ENCODE peak calls at places on chromosomes 13 and 19, in four cellular contexts. D, V, N and S are unnamed samples.

GRCh38 chr19:47813304-47813994 is 8.3 kb upstream of the CRX start:
- DNase-seq in D (peak), V (peak), N (peak), S (peak)

GRCh38 chr13:98738213-98738612 is 14.3 kb downstream of the SLC15A1 start:
- DNase-seq in D (no peak), V (no peak), N (no peak), S (no peak)

GRCh38 chr13:26983533-26984315 is 187.9 kb downstream of the USP12 start:
- DNase-seq in D (no peak), V (no peak), N (no peak), S (no peak)

GRCh38 chr19:9936151-9937000 is at the start of gene OLFM2:
- DNase-seq in D (no peak), V (no peak), N (no peak), S (no peak)

GRCh38 chr19:17482877-17483604 is 12.7 kb downstream of the SLC27A1 start:
- DNase-seq in D (no peak), V (no peak), N (no peak), S (no peak)

GRCh38 chr13:58463841-58464240 is 832.3 kb downstream of the PCDH17 start:
- DNase-seq in D (no peak), V (no peak), N (no peak), S (no peak)

GRCh38 chr19:2076481-2077082 is 19.5 kb downstream of the MOB3A start:
- DNase-seq in D (no peak), V (no peak), N (no peak), S (no peak)

GRCh38 chr13:75258159-75258782 is 223.7 kb downstream of the TBC1D4 start:
- DNase-seq in D (peak), V (peak), N (no peak), S (no peak)

GRCh38 chr13:24763596-24764275 is at the start of gene RNF17:
- DNase-seq in D (no peak), V (no peak), N (no peak), S (no peak)

GRCh38 chr19:7986321-7987083 is 18.9 kb downstream of the ELAVL1 start:
- DNase-seq in D (peak), V (peak), N (no peak), S (no peak)

GRCh38 chr19:51122112-51122981 is 2.4 kb upstream of the SIGLEC9 start:
- DNase-seq in D (no peak), V (no peak), N (peak), S (no peak)

GRCh38 chr13:37868691-37869505 is 674 bp downstream of the TRPC4 start:
- DNase-seq in D (no peak), V (peak), N (no peak), S (no peak)

GRCh38 chr19:44315883-44316282 is 11.1 kb upstream of the ZNF235 start:
- DNase-seq in D (no peak), V (no peak), N (no peak), S (no peak)

GRCh38 chr13:50386527-50387123 is 371.4 kb downstream of the KCNRG start:
- DNase-seq in D (no peak), V (peak), N (no peak), S (no peak)

GRCh38 chr19:8641908-8642547 is 11.6 kb downstream of the NFILZ start:
- DNase-seq in D (peak), V (peak), N (no peak), S (no peak)

GRCh38 chr13:108020027-108020426 is 195.3 kb downstream of the LIG4 start:
- DNase-seq in D (no peak), V (no peak), N (no peak), S (no peak)

GRCh38 chr19:49676136-49676689 is 858 bp upstream of the PRMT1 start:
- DNase-seq in D (peak), V (peak), N (peak), S (peak)

DNA sequence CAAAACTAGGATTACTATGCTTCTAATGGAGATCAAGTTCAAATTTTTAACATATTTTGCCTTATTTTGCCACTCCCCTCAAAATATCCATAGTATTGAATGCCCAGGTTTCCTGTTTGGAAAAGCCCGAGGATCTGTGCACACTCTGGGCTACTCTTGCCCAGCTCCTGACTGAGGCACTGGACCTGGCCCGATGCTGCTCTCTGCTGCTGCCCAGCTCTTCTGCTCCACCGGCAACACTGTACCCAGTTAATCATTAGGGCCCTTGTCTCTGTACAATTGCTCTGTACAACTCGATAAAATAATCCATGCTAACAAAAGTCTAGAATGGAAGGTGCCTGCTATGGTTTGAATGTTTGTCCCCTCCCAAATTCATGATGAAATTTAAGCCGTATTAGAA is 157.2 kb downstream of the EFNB2 start:
- DNase-seq in D (no peak), V (no peak), N (no peak), S (no peak)
- H3K27ac ChIP-seq in D (no peak), V (no peak), N (no peak), S (no peak)

GRCh38 chr13:110376120-110376519 is 69.0 kb downstream of the COL4A2 start:
- DNase-seq in D (no peak), V (no peak), N (no peak), S (no peak)

GRCh38 chr13:110379905-110380341 is 72.8 kb downstream of the COL4A2 start:
- DNase-seq in D (peak), V (no peak), N (no peak), S (no peak)

GRCh38 chr13:110379358-110379757 is 72.3 kb downstream of the COL4A2 start:
- DNase-seq in D (no peak), V (no peak), N (no peak), S (no peak)

GRCh38 chr13:110374644-110375370 is 67.7 kb downstream of the COL4A2 start:
- DNase-seq in D (no peak), V (no peak), N (no peak), S (no peak)

GRCh38 chr13:110377178-110378175 is 70.4 kb downstream of the COL4A2 start:
- DNase-seq in D (no peak), V (no peak), N (no peak), S (no peak)
- H3K27ac ChIP-seq in D (no peak), V (no peak), N (peak), S (no peak)

DNA sequence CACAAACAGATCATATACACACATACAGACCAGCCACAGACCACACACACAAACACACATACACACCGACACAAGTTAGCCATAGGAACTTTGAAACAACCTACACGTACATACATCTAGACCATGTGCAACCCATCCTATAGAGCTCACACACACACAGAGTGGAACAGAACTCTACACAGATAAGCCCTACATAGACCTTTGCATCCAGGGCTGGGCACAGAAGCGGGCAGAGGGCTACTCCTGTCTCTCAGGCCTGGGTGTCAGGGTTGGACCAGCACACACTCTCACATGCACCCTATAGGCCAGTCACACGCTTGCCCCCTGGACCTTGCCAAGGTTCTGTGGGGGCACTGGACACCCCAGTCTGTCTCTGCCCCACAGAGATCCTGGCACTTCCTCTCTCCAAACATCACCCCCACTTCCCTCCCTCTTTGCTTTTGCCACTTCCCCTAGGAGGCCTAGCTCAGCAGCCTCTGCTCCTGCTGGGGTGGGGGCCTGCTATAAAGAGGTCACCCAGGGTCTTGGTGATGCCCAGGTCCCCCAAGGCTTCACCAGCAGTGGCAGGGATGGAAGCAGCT is 5.8 kb upstream of the JUNB start:
- DNase-seq in D (no peak), V (no peak), N (no peak), S (no peak)
- H3K27ac ChIP-seq in D (peak), V (peak), N (peak), S (peak)

DNA sequence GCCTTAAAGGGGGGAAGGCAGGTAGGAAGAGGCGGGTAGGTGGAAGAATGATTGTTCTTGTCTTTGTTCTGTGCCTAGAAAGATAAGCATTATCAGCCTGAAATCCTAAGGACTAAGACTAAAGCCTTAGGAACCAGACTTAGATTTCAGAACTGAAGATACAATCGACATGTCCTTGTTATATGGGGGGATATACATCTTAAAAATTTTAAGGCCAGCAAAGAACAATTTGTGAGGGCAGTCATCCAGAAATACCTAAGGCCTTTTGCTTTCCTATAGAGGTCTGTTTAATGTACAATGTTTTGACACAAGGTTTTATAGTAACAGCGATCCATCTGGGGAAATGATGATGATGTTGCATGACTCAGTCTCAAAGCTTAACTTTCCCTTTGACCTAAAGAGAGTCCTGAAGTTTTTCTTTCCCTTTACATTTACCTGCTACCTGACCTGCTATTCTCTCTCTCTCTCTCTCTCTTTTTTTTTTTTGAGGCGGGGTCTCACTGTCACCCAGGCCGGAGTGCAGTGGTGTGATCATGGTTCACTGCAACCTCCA is 20.2 kb upstream of the CEACAM6 start:
- DNase-seq in D (no peak), V (no peak), N (no peak), S (no peak)
- H3K27ac ChIP-seq in D (no peak), V (no peak), N (peak), S (no peak)

GRCh38 chr19:29764322-29764721 is 47.5 kb upstream of the CCNE1 start:
- DNase-seq in D (no peak), V (no peak), N (peak), S (no peak)
- H3K27ac ChIP-seq in D (no peak), V (no peak), N (no peak), S (no peak)